ENCODE peak calls at places on chromosomes 6 and 20, in four cellular contexts. S is A673, H is coronary artery, W is A549. D is an unnamed sample.

GRCh38 chr6:1117530-1118286 is 194.2 kb upstream of the FOXQ1 start:
- DNase-seq in S (no peak), W (no peak), H (no peak), D (no peak)

GRCh38 chr6:73180718-73181619 is 44.3 kb downstream of the KHDC1L start:
- DNase-seq in W (peak), S (peak), H (no peak), D (no peak)

GRCh38 chr6:47780510-47781356 is 1.1 kb upstream of the OPN5 start:
- DNase-seq in S (peak), H (no peak), W (peak), D (no peak)

GRCh38 chr6:1162367-1163275 is 149.3 kb upstream of the FOXQ1 start:
- DNase-seq in H (no peak), W (no peak), S (no peak), D (no peak)

GRCh38 chr6:83430606-83431544 is at the start of gene ME1:
- DNase-seq in S (peak), W (peak), H (peak), D (peak)

GRCh38 chr6:43037706-43038105 is 15.9 kb downstream of the CUL7 start:
- DNase-seq in S (no peak), W (no peak), H (no peak), D (no peak)

GRCh38 chr20:32036716-32037355 is 15.2 kb upstream of the HCK start:
- DNase-seq in W (no peak), S (no peak), H (no peak), D (peak)

GRCh38 chr20:11001767-11002540 is 328.2 kb upstream of the JAG1 start:
- DNase-seq in S (peak), W (peak), H (no peak), D (peak)

GRCh38 chr6:68634503-68635411 is at the start of gene ADGRB3:
- DNase-seq in H (peak), S (peak), W (peak), D (peak)

GRCh38 chr6:80163754-80164187 is 57.3 kb downstream of the BCKDHB start:
- DNase-seq in S (no peak), W (peak), H (no peak), D (no peak)

GRCh38 chr6:38034269-38034914 is 214.9 kb downstream of the ZFAND3 start:
- DNase-seq in H (no peak), S (peak), W (peak), D (no peak)

GRCh38 chr6:1536526-1537429 is 72.9 kb upstream of the FOXC1 start:
- DNase-seq in W (no peak), H (no peak), S (no peak), D (no peak)

GRCh38 chr6:144931172-144932035 is 646.3 kb downstream of the UTRN start:
- DNase-seq in H (no peak), W (peak), S (peak), D (no peak)

GRCh38 chr6:140857734-140858380 is 1274.9 kb upstream of the GJE1 start:
- DNase-seq in H (no peak), W (peak), S (peak), D (no peak)

GRCh38 chr6:7270320-7271204 is 42.4 kb downstream of the SSR1 start:
- DNase-seq in W (no peak), H (no peak), S (no peak), D (no peak)

GRCh38 chr20:14333734-14334133 is 3.7 kb downstream of the FLRT3 start:
- DNase-seq in S (no peak), H (no peak), W (no peak), D (no peak)

GRCh38 chr20:14334306-14334930 is 3.0 kb downstream of the FLRT3 start:
- DNase-seq in W (peak), S (peak), H (no peak), D (no peak)

GRCh38 chr20:14335122-14335521 is 2.3 kb downstream of the FLRT3 start:
- DNase-seq in S (no peak), W (no peak), H (no peak), D (no peak)

GRCh38 chr20:14336667-14337066 is 745 bp downstream of the FLRT3 start:
- DNase-seq in S (no peak), W (peak), H (no peak), D (no peak)

DNA sequence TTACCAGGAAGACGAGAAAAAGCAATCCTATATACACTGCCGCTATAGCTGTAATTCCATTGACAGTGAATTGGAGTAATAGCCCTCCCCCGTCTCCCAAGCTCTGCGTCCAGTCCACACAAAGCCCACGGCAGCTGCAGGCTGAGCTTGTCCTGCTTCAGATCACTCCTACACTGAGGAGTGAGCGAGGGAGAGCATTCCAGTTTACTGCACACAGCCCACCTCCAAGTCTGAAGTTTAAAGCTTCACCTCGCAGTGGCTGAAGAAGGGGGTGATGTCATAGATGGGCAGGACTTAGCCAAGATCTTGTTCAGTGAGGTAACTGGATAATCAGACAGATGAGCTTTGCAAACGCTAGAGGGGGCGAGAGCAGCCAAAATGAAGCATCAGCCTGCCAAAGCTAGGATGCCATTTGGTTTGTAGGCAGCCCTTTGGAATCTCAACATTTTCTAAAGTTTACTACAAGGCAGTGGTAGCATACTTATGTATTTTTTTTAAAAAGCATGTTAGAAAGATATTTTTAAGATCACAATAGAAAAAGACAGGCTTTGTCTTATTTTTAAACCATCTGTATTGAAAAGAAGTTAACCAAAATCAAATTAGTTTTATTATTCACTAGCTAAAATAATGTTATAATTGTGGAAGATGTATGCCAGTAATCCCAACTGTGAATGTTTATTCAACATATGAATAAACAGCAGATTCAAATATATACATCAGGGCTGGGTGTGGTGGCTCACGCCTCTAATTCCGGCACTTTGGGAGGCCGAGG is at the start of gene FLRT3:
- DNase-seq in S (peak), W (peak), H (peak), D (peak)
- H3K27ac ChIP-seq in S (no peak), W (peak), H (no peak), D (peak)

GRCh38 chr6:167933847-167934246 is 63.6 kb upstream of the KIF25 start:
- DNase-seq in H (no peak), S (no peak), W (no peak), D (no peak)
- H3K27ac ChIP-seq in H (no peak), S (no peak), W (no peak), D (no peak)

GRCh38 chr6:154593122-154593521 is 82.6 kb upstream of the CNKSR3 start:
- DNase-seq in S (no peak), H (no peak), W (no peak), D (no peak)
- H3K27ac ChIP-seq in S (no peak), H (no peak), W (no peak), D (no peak)

GRCh38 chr6:44072452-44072958 is 54.7 kb downstream of the MRPL14 start:
- DNase-seq in W (no peak), H (no peak), S (no peak), D (no peak)
- H3K27ac ChIP-seq in W (peak), H (no peak), S (no peak), D (peak)

GRCh38 chr6:33375143-33375649 is 16.4 kb upstream of the KIFC1 start:
- DNase-seq in W (peak), S (peak), H (peak), D (peak)
- H3K27ac ChIP-seq in W (peak), S (no peak), H (peak), D (peak)

GRCh38 chr20:49717693-49718092 is 4.0 kb upstream of the B4GALT5 start:
- DNase-seq in H (no peak), S (no peak), W (no peak), D (peak)
- H3K27ac ChIP-seq in H (no peak), S (no peak), W (peak), D (no peak)

GRCh38 chr20:50658804-50659380 is 32.5 kb downstream of the RIPOR3 start:
- DNase-seq in S (no peak), H (no peak), W (no peak), D (no peak)
- H3K27ac ChIP-seq in S (no peak), H (no peak), W (peak), D (no peak)

GRCh38 chr6:30890646-30891449 is 6.5 kb downstream of the DDR1 start:
- DNase-seq in S (no peak), H (peak), W (no peak), D (no peak)
- H3K27ac ChIP-seq in S (no peak), H (no peak), W (no peak), D (peak)

D was measured in RWPE2.